ENCODE peak calls at places on chromosome X, in seven cellular contexts. F, D, H, K, M, V and G are unnamed samples.

GRCh38 chrX:106588801-106589200 is 23.0 kb upstream of the RADX start:
- DNase-seq in V (no peak), M (no peak), D (no peak), H (no peak), F (no peak), K (no peak), G (no peak)

GRCh38 chrX:64580605-64581004 is 185.4 kb upstream of the MTMR8 start:
- DNase-seq in K (no peak), V (no peak), D (no peak), F (no peak), M (no peak), H (no peak), G (no peak)

GRCh38 chrX:9379697-9380551 is 84.9 kb upstream of the TBL1X start:
- DNase-seq in V (no peak), F (no peak), H (no peak), D (peak), M (peak), K (no peak), G (no peak)

GRCh38 chrX:134548257-134548732 is 88.3 kb downstream of the HPRT1 start:
- DNase-seq in F (no peak), D (peak), K (no peak), H (no peak), V (no peak), M (no peak), G (no peak)

GRCh38 chrX:72041901-72042859 is 89.5 kb downstream of the RTL5 start:
- DNase-seq in M (no peak), K (no peak), V (no peak), F (no peak), H (no peak), D (no peak), G (no peak)

GRCh38 chrX:21655901-21656586 is 2.1 kb downstream of the KLHL34 start:
- DNase-seq in K (no peak), H (peak), F (no peak), V (no peak), D (no peak), M (no peak), G (no peak)

GRCh38 chrX:142828129-142828528 is 197.6 kb upstream of the SPANXN4 start:
- DNase-seq in F (no peak), H (no peak), K (no peak), M (no peak), V (no peak), D (no peak), G (no peak)

GRCh38 chrX:1485033-1485432 is 32.3 kb upstream of the ASMTL start:
- DNase-seq in F (no peak), D (peak), K (no peak), H (no peak), V (no peak), M (no peak), G (no peak)

GRCh38 chrX:39931554-39932282 is 166.0 kb downstream of the BCOR start:
- DNase-seq in D (no peak), M (no peak), V (no peak), K (no peak), F (no peak), H (no peak), G (no peak)

GRCh38 chrX:24643116-24643515 is 4.0 kb downstream of the PCYT1B start:
- DNase-seq in K (no peak), H (no peak), V (no peak), F (no peak), M (no peak), D (no peak), G (no peak)

GRCh38 chrX:12162420-12162819 is 24.1 kb downstream of the FRMPD4 start:
- DNase-seq in M (no peak), H (no peak), D (no peak), F (no peak), V (no peak), K (no peak), G (no peak)

GRCh38 chrX:39677987-39678840 is 419.5 kb downstream of the BCOR start:
- DNase-seq in M (no peak), V (no peak), D (no peak), H (no peak), K (no peak), F (no peak), G (no peak)

GRCh38 chrX:56569378-56570061 is 6.1 kb downstream of the UBQLN2 start:
- DNase-seq in H (peak), F (no peak), V (no peak), D (no peak), M (no peak), K (no peak), G (no peak)

GRCh38 chrX:112851806-112852205 is 11.2 kb upstream of the AMOT start:
- DNase-seq in F (no peak), H (peak), M (no peak), K (no peak), D (no peak), V (no peak), G (peak)

GRCh38 chrX:71107762-71108360 is 1.3 kb upstream of the CXorf65 start:
- DNase-seq in K (no peak), M (no peak), V (no peak), F (no peak), H (no peak), D (peak), G (no peak)

GRCh38 chrX:45758738-45759397 is 558.2 kb upstream of the DIPK2B start:
- DNase-seq in F (peak), V (no peak), D (peak), K (no peak), M (no peak), H (no peak), G (no peak)

GRCh38 chrX:12956704-12957541 is 18.0 kb upstream of the TMSB4X start:
- DNase-seq in V (no peak), M (no peak), F (peak), K (no peak), D (peak), H (peak), G (no peak)

GRCh38 chrX:54358424-54359211 is 772 bp upstream of the WNK3 start:
- DNase-seq in H (peak), K (no peak), F (peak), M (peak), D (peak), V (peak), G (no peak)

GRCh38 chrX:16771483-16772398 is 14.5 kb upstream of the TXLNG start:
- DNase-seq in K (no peak), M (peak), F (no peak), H (no peak), V (no peak), D (no peak), G (no peak)

GRCh38 chrX:133254666-133255065 is 36.5 kb upstream of the TFDP3 start:
- DNase-seq in H (no peak), V (no peak), M (peak), K (no peak), D (no peak), F (no peak), G (no peak)

GRCh38 chrX:101220881-101221280 is 1.3 kb downstream of the DRP2 start:
- DNase-seq in F (no peak), M (no peak), V (no peak), D (no peak), K (no peak), H (no peak), G (no peak)

GRCh38 chrX:50988649-50989048 is 78.1 kb downstream of the BMP15 start:
- DNase-seq in F (no peak), M (no peak), D (peak), H (peak), K (no peak), V (no peak), G (no peak)

GRCh38 chrX:122703762-122704161 is 480.3 kb upstream of the GRIA3 start:
- DNase-seq in F (no peak), V (no peak), K (no peak), D (no peak), H (no peak), M (no peak), G (no peak)

GRCh38 chrX:115650916-115651315 is 89.9 kb downstream of the PLS3 start:
- DNase-seq in M (no peak), K (no peak), H (no peak), D (peak), F (no peak), V (no peak), G (peak)

GRCh38 chrX:130705591-130705990 is 197.4 kb downstream of the ENOX2 start:
- DNase-seq in H (no peak), M (no peak), D (no peak), F (no peak), V (no peak), K (no peak), G (no peak)

GRCh38 chrX:10754445-10754844 is 134.1 kb upstream of the MID1 start:
- DNase-seq in V (no peak), K (no peak), H (no peak), M (no peak), D (no peak), F (no peak), G (no peak)

GRCh38 chrX:115311666-115312065 is 22.2 kb downstream of the LUZP4 start:
- DNase-seq in F (no peak), V (no peak), M (no peak), K (no peak), H (no peak), D (no peak), G (no peak)

GRCh38 chrX:137852502-137852901 is 286.6 kb downstream of the ZIC3 start:
- DNase-seq in V (no peak), H (no peak), K (no peak), M (no peak), D (no peak), F (no peak), G (no peak)

GRCh38 chrX:43881410-43882293 is 598 bp downstream of the MAOB start:
- DNase-seq in F (no peak), K (no peak), D (no peak), H (no peak), M (no peak), V (no peak), G (no peak)

GRCh38 chrX:39869846-39870601 is 227.7 kb downstream of the BCOR start:
- DNase-seq in F (peak), D (peak), V (peak), H (no peak), M (peak), K (no peak), G (no peak)

GRCh38 chrX:68824565-68825125 is 4.2 kb upstream of the EFNB1 start:
- DNase-seq in H (no peak), D (no peak), M (no peak), V (no peak), K (peak), F (no peak), G (no peak)

GRCh38 chrX:46837543-46838481 is 969 bp downstream of the RP2 start:
- DNase-seq in F (no peak), D (peak), K (no peak), V (no peak), M (no peak), H (peak), G (no peak)

GRCh38 chrX:81304545-81304944 is 102.6 kb downstream of the SH3BGRL start:
- DNase-seq in V (no peak), H (no peak), D (no peak), F (no peak), M (no peak), K (no peak), G (no peak)

GRCh38 chrX:50691820-50692219 is 122.2 kb downstream of the SHROOM4 start:
- DNase-seq in M (no peak), H (peak), K (no peak), V (no peak), D (peak), F (no peak), G (no peak)

GRCh38 chrX:11870789-11871188 is 112.8 kb downstream of the MSL3 start:
- DNase-seq in M (no peak), V (no peak), F (no peak), D (no peak), H (no peak), K (no peak), G (no peak)

GRCh38 chrX:123835661-123836371 is 24.0 kb upstream of the XIAP start:
- DNase-seq in M (peak), D (no peak), K (no peak), H (no peak), F (no peak), V (no peak), G (no peak)

GRCh38 chrX:2967998-2968909 is 38.1 kb upstream of the ARSH start:
- DNase-seq in M (no peak), V (no peak), D (no peak), F (no peak), H (no peak), K (no peak), G (no peak)